ENCODE peak calls at places on chromosome 7, in eight cellular contexts. Y, B, E, F, Q, L, G and V are unnamed samples.
A peak's percentile ranks its signal among the peaks of the same experiment; 100 is the strongest.

GRCh38 chr7:94174956-94175355 is 170.8 kb upstream of the BET1 start:
- DNase-seq in Y (no peak), B (no peak), E (no peak), F (no peak), Q (no peak), L (no peak), G (no peak), V (no peak)

GRCh38 chr7:32117837-32118236 is 47.6 kb upstream of the PDE1C start:
- DNase-seq in Y (no peak), B (no peak), E (no peak), F (no peak), Q (no peak), L (no peak), G (no peak), V (no peak)

GRCh38 chr7:75850222-75850621 is 28.6 kb upstream of the RHBDD2 start:
- DNase-seq in Y (no peak), B (no peak), E (no peak), F (no peak), Q (no peak), L (no peak), G (no peak), V (no peak)

GRCh38 chr7:130394421-130395188 is 14.3 kb downstream of the CPA1 start:
- DNase-seq in Y (no peak), B (no peak), E (no peak), F (no peak), Q (no peak), L (no peak), G (peak; percentile 4), V (no peak)

GRCh38 chr7:37380831-37381230 is 67.8 kb downstream of the ELMO1 start:
- DNase-seq in Y (no peak), B (no peak), E (no peak), F (no peak), Q (no peak), L (no peak), G (no peak), V (no peak)

GRCh38 chr7:1474736-1475135 is 15.5 kb upstream of the MICALL2 start:
- DNase-seq in Y (no peak), B (no peak), E (no peak), F (no peak), Q (no peak), L (no peak), G (no peak), V (no peak)

GRCh38 chr7:85972504-85973141 is 671.1 kb upstream of the GRM3 start:
- DNase-seq in Y (no peak), B (no peak), E (no peak), F (no peak), Q (no peak), L (peak; percentile 28), G (no peak), V (no peak)

GRCh38 chr7:69739182-69739581 is 140.9 kb downstream of the AUTS2 start:
- DNase-seq in Y (peak; percentile 22), B (no peak), E (no peak), F (no peak), Q (no peak), L (no peak), G (peak; percentile 4), V (no peak)

GRCh38 chr7:96589038-96589437 is 120.6 kb downstream of the SEM1 start:
- DNase-seq in Y (no peak), B (no peak), E (no peak), F (no peak), Q (no peak), L (no peak), G (no peak), V (no peak)